ENCODE peak calls at places on chromosome 1, in seven cellular contexts. One of them, this sample, is unnamed.

GRCh38 chr1:182428043-182428442 is 21.9 kb upstream of the RGSL1 start:
- DNase-seq in cardiac fibroblast: no peak
- DNase-seq in astrocyte of the cerebellum: no peak
- DNase-seq in psoas muscle: no peak
- DNase-seq in GM12865: peak
- DNase-seq in GM06990: no peak
- DNase-seq in tibial artery: no peak
- DNase-seq in this sample: peak

GRCh38 chr1:233613252-233614172 is at the start of gene KCNK1:
- DNase-seq in GM06990: peak
- DNase-seq in psoas muscle: peak
- DNase-seq in GM12865: peak
- DNase-seq in cardiac fibroblast: peak
- DNase-seq in astrocyte of the cerebellum: peak
- DNase-seq in tibial artery: peak
- DNase-seq in this sample: no peak

GRCh38 chr1:224108991-224109390 is 4.9 kb upstream of the FBXO28 start:
- DNase-seq in tibial artery: no peak
- DNase-seq in cardiac fibroblast: no peak
- DNase-seq in psoas muscle: no peak
- DNase-seq in astrocyte of the cerebellum: no peak
- DNase-seq in GM12865: no peak
- DNase-seq in GM06990: no peak
- DNase-seq in this sample: no peak

GRCh38 chr1:67646145-67647035 is 38.6 kb upstream of the GADD45A start:
- DNase-seq in GM06990: no peak
- DNase-seq in psoas muscle: peak
- DNase-seq in astrocyte of the cerebellum: peak
- DNase-seq in tibial artery: no peak
- DNase-seq in cardiac fibroblast: peak
- DNase-seq in GM12865: no peak
- DNase-seq in this sample: no peak

GRCh38 chr1:231803353-231803752 is 176.8 kb downstream of the DISC1 start:
- DNase-seq in psoas muscle: peak
- DNase-seq in astrocyte of the cerebellum: no peak
- DNase-seq in GM06990: no peak
- DNase-seq in tibial artery: peak
- DNase-seq in cardiac fibroblast: peak
- DNase-seq in GM12865: no peak
- DNase-seq in this sample: no peak

GRCh38 chr1:115762792-115763191 is 5.7 kb downstream of the CASQ2 start:
- DNase-seq in tibial artery: no peak
- DNase-seq in GM12865: no peak
- DNase-seq in psoas muscle: no peak
- DNase-seq in cardiac fibroblast: no peak
- DNase-seq in GM06990: no peak
- DNase-seq in astrocyte of the cerebellum: no peak
- DNase-seq in this sample: no peak

GRCh38 chr1:200802865-200803512 is 64.3 kb downstream of the CAMSAP2 start:
- DNase-seq in GM12865: peak
- DNase-seq in astrocyte of the cerebellum: peak
- DNase-seq in tibial artery: peak
- DNase-seq in GM06990: peak
- DNase-seq in cardiac fibroblast: peak
- DNase-seq in psoas muscle: peak
- DNase-seq in this sample: peak

GRCh38 chr1:198281911-198282310 is 125.1 kb downstream of the NEK7 start:
- DNase-seq in GM06990: no peak
- DNase-seq in tibial artery: no peak
- DNase-seq in GM12865: no peak
- DNase-seq in psoas muscle: no peak
- DNase-seq in astrocyte of the cerebellum: no peak
- DNase-seq in cardiac fibroblast: no peak
- DNase-seq in this sample: no peak

GRCh38 chr1:113946668-113947387 is 17.7 kb downstream of the HIPK1 start:
- DNase-seq in tibial artery: no peak
- DNase-seq in psoas muscle: no peak
- DNase-seq in astrocyte of the cerebellum: no peak
- DNase-seq in GM12865: no peak
- DNase-seq in GM06990: no peak
- DNase-seq in cardiac fibroblast: peak
- DNase-seq in this sample: no peak

GRCh38 chr1:63516629-63517028 is 6.4 kb downstream of the ITGB3BP start:
- DNase-seq in GM12865: no peak
- DNase-seq in psoas muscle: no peak
- DNase-seq in cardiac fibroblast: no peak
- DNase-seq in GM06990: no peak
- DNase-seq in tibial artery: no peak
- DNase-seq in astrocyte of the cerebellum: no peak
- DNase-seq in this sample: no peak

GRCh38 chr1:228090613-228091081 is 8.1 kb downstream of the ARF1 start:
- DNase-seq in tibial artery: no peak
- DNase-seq in cardiac fibroblast: peak
- DNase-seq in psoas muscle: peak
- DNase-seq in GM12865: no peak
- DNase-seq in astrocyte of the cerebellum: no peak
- DNase-seq in GM06990: no peak
- DNase-seq in this sample: no peak

GRCh38 chr1:164440222-164440621 is 118.8 kb upstream of the PBX1 start:
- DNase-seq in tibial artery: no peak
- DNase-seq in GM06990: no peak
- DNase-seq in cardiac fibroblast: peak
- DNase-seq in psoas muscle: no peak
- DNase-seq in astrocyte of the cerebellum: no peak
- DNase-seq in GM12865: no peak
- DNase-seq in this sample: no peak

GRCh38 chr1:1281533-1282321 is 1.5 kb downstream of the SCNN1D start:
- DNase-seq in cardiac fibroblast: no peak
- DNase-seq in astrocyte of the cerebellum: no peak
- DNase-seq in GM12865: no peak
- DNase-seq in GM06990: no peak
- DNase-seq in tibial artery: no peak
- DNase-seq in psoas muscle: peak
- DNase-seq in this sample: no peak

DNA sequence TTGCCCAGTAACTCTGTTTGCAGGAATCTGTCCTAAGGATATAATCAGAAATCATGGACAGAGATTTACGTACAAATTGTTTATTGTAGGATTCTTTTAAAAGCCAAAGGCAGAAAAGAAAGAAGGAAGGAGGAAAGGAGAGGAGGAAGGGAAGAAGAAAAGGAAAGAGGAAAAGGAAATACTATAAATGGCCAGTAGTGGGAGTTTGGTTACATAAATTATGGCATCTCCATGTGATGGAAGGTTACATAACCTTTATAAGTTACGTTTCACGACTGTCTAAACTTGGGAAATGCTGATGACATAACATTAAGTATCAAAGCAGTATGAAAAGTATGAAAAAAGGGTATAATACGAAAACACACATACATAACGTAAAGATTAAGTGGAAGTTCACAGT is 39.0 kb downstream of the SMYD2 start:
- DNase-seq in astrocyte of the cerebellum: no peak
- DNase-seq in psoas muscle: no peak
- DNase-seq in GM12865: no peak
- DNase-seq in cardiac fibroblast: no peak
- DNase-seq in tibial artery: no peak
- DNase-seq in GM06990: no peak
- DNase-seq in this sample: no peak
- TF ChIP-seq CTCF in astrocyte of the cerebellum: no peak
- TF ChIP-seq CTCF in psoas muscle: no peak
- TF ChIP-seq CTCF in GM12865: no peak
- TF ChIP-seq CTCF in cardiac fibroblast: no peak
- TF ChIP-seq CTCF in tibial artery: no peak
- TF ChIP-seq CTCF in GM06990: no peak
- TF ChIP-seq CTCF in this sample: no peak

DNA sequence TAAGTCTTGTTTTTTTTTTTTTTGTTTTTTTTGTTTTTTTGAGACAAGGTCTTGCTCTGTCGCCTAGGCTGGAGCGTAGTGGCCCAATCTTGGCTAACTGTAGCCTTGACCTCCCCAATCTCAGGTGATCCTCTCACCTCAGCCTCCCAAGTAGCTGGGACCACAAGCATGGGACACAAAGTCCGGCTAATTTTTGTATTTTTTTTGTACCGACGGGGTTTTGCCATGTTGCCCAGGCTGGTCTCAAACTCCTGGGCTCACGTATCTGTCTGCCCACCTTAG is 6.1 kb downstream of the LCK start:
- DNase-seq in tibial artery: no peak
- DNase-seq in GM06990: no peak
- DNase-seq in psoas muscle: no peak
- DNase-seq in cardiac fibroblast: no peak
- DNase-seq in GM12865: no peak
- DNase-seq in astrocyte of the cerebellum: no peak
- DNase-seq in this sample: no peak
- H3K4me3 ChIP-seq in tibial artery: no peak
- H3K4me3 ChIP-seq in GM06990: no peak
- H3K4me3 ChIP-seq in psoas muscle: no peak
- H3K4me3 ChIP-seq in cardiac fibroblast: no peak
- H3K4me3 ChIP-seq in GM12865: peak
- H3K4me3 ChIP-seq in astrocyte of the cerebellum: no peak
- H3K4me3 ChIP-seq in this sample: no peak

GRCh38 chr1:207828046-207828445 is 76.2 kb downstream of the CD46 start:
- DNase-seq in astrocyte of the cerebellum: no peak
- DNase-seq in cardiac fibroblast: no peak
- DNase-seq in GM06990: no peak
- DNase-seq in psoas muscle: no peak
- DNase-seq in GM12865: no peak
- DNase-seq in tibial artery: peak
- DNase-seq in this sample: no peak

GRCh38 chr1:207827488-207827830 is 75.6 kb downstream of the CD46 start:
- DNase-seq in psoas muscle: no peak
- DNase-seq in tibial artery: peak
- DNase-seq in GM06990: no peak
- DNase-seq in cardiac fibroblast: no peak
- DNase-seq in GM12865: no peak
- DNase-seq in astrocyte of the cerebellum: no peak
- DNase-seq in this sample: no peak

GRCh38 chr1:207830788-207831187 is 78.9 kb downstream of the CD46 start:
- DNase-seq in psoas muscle: peak
- DNase-seq in cardiac fibroblast: no peak
- DNase-seq in GM06990: no peak
- DNase-seq in astrocyte of the cerebellum: no peak
- DNase-seq in GM12865: no peak
- DNase-seq in tibial artery: no peak
- DNase-seq in this sample: no peak

GRCh38 chr1:207828485-207829158 is 76.8 kb downstream of the CD46 start:
- DNase-seq in GM06990: no peak
- DNase-seq in psoas muscle: peak
- DNase-seq in astrocyte of the cerebellum: peak
- DNase-seq in cardiac fibroblast: peak
- DNase-seq in GM12865: peak
- DNase-seq in tibial artery: peak
- DNase-seq in this sample: peak

DNA sequence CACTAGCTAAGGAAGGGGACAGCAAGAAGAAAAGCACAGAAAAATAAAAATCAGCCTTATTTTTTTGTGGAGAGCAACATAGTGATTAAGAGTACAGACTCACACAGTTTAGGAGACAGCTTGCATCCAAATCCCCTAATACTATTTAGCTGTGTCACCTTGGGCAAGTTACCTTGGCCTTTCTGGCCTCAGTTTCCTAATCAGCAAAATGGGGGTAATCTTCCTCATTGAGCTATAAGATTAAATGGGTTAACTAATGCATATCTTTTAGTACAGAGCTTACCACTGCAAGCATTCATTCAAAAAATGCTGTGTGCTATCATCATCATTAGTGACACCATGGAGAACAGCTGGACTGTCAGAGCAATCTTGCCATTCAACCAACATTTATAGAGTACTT is 77.7 kb downstream of the CD46 start:
- DNase-seq in GM06990: no peak
- DNase-seq in cardiac fibroblast: no peak
- DNase-seq in astrocyte of the cerebellum: no peak
- DNase-seq in GM12865: no peak
- DNase-seq in psoas muscle: no peak
- DNase-seq in tibial artery: no peak
- DNase-seq in this sample: no peak
- TF ChIP-seq CTCF in GM06990: no peak
- TF ChIP-seq CTCF in cardiac fibroblast: no peak
- TF ChIP-seq CTCF in astrocyte of the cerebellum: no peak
- TF ChIP-seq CTCF in GM12865: no peak
- TF ChIP-seq CTCF in psoas muscle: no peak
- TF ChIP-seq CTCF in tibial artery: no peak
- TF ChIP-seq CTCF in this sample: no peak

GRCh38 chr1:17439250-17440073 is at the start of gene RCC2:
- DNase-seq in GM06990: peak
- DNase-seq in GM12865: peak
- DNase-seq in tibial artery: peak
- DNase-seq in cardiac fibroblast: peak
- DNase-seq in psoas muscle: peak
- DNase-seq in astrocyte of the cerebellum: peak
- DNase-seq in this sample: no peak

GRCh38 chr1:17436380-17437174 is 2.9 kb downstream of the RCC2 start:
- DNase-seq in GM06990: no peak
- DNase-seq in GM12865: no peak
- DNase-seq in psoas muscle: no peak
- DNase-seq in tibial artery: no peak
- DNase-seq in cardiac fibroblast: peak
- DNase-seq in astrocyte of the cerebellum: no peak
- DNase-seq in this sample: no peak

GRCh38 chr1:17438176-17438976 is 1.1 kb downstream of the RCC2 start:
- DNase-seq in GM12865: peak
- DNase-seq in psoas muscle: peak
- DNase-seq in GM06990: peak
- DNase-seq in astrocyte of the cerebellum: no peak
- DNase-seq in tibial artery: peak
- DNase-seq in cardiac fibroblast: peak
- DNase-seq in this sample: no peak

GRCh38 chr1:17438977-17439249 is 564 bp downstream of the RCC2 start:
- DNase-seq in GM12865: no peak
- DNase-seq in tibial artery: no peak
- DNase-seq in psoas muscle: no peak
- DNase-seq in cardiac fibroblast: no peak
- DNase-seq in astrocyte of the cerebellum: no peak
- DNase-seq in GM06990: peak
- DNase-seq in this sample: no peak

DNA sequence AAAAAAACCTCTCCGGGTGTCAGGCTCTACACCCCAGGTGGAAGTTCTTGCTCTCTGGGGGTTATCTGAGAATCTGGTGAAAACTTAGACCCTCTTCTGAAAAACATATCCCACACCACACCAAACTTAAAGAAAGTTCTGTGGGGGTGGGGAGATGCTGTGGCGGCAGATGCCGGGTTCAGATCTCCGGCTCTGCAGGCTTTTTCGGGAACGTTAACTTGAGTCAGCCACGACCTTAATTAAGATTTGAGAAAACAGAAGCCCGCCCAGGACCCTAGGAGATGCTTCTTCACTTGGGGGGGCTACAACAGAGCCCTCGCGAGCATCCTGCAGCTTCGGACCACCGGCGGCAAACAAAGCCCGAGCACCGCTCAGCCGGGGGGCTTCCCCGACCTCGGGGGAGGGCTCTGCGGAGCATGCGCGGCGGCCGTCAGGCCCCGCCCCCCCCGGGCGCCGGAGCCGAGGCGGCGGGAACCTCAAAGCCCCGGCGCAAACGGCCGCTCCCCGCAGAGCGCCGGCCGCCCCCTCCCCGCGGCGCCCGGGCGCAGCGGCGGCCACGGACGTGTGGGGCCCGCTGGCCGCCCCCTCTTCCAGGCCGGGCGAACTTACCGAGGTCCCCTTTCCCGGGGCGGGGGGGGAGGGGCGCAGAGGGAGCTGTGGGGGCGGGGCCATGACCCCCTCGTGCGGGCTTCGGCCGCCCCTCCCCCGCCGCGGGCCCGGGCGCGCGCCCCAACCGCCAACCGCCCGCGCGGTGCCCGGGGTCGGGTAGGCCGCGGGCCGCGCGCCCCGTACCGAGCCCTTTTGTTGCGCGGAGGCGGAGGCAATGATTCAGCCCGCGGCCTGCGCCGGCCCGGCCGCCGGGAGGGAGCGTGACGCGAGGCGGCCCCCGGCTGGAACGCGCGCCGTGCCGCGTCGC is 2.0 kb downstream of the RCC2 start:
- DNase-seq in tibial artery: no peak
- DNase-seq in astrocyte of the cerebellum: no peak
- DNase-seq in GM12865: peak
- DNase-seq in cardiac fibroblast: peak
- DNase-seq in GM06990: peak
- DNase-seq in psoas muscle: peak
- DNase-seq in this sample: no peak
- H3K4me3 ChIP-seq in tibial artery: peak
- H3K4me3 ChIP-seq in astrocyte of the cerebellum: peak
- H3K4me3 ChIP-seq in GM12865: peak
- H3K4me3 ChIP-seq in cardiac fibroblast: peak
- H3K4me3 ChIP-seq in GM06990: peak
- H3K4me3 ChIP-seq in psoas muscle: peak
- H3K4me3 ChIP-seq in this sample: peak